ENCODE peak calls at places on chromosome 14, in six cellular contexts. One of them, this sample, is unnamed.

GRCh38 chr14:75646762-75647161 is 13.9 kb downstream of the ERG28 start:
- DNase-seq in activated naive CD8-positive, alpha-beta T cell treated with anti-CD3 and anti-CD28 coated beads, Interleukin-2, amount 50 U/mL, for 24 hours: no peak
- DNase-seq in GM13976: no peak
- DNase-seq in fibroblast of pulmonary artery: no peak
- DNase-seq in transverse colon: no peak
- DNase-seq in stimulated activated CD4-positive, alpha-beta T cell treated with anti-CD3 and anti-CD28 coated beads, Interleukin-1b, Interleukin-23, amount 100 ng/mL, for 4 hours: no peak
- DNase-seq in this sample: no peak

GRCh38 chr14:26525057-26525456 is 72.8 kb downstream of the NOVA1 start:
- DNase-seq in activated naive CD8-positive, alpha-beta T cell treated with anti-CD3 and anti-CD28 coated beads, Interleukin-2, amount 50 U/mL, for 24 hours: no peak
- DNase-seq in GM13976: no peak
- DNase-seq in fibroblast of pulmonary artery: peak; percentile 9
- DNase-seq in transverse colon: no peak
- DNase-seq in stimulated activated CD4-positive, alpha-beta T cell treated with anti-CD3 and anti-CD28 coated beads, Interleukin-1b, Interleukin-23, amount 100 ng/mL, for 4 hours: no peak
- DNase-seq in this sample: no peak

GRCh38 chr14:74263181-74263580 is 23.9 kb downstream of the VSX2 start:
- DNase-seq in activated naive CD8-positive, alpha-beta T cell treated with anti-CD3 and anti-CD28 coated beads, Interleukin-2, amount 50 U/mL, for 24 hours: no peak
- DNase-seq in GM13976: no peak
- DNase-seq in fibroblast of pulmonary artery: no peak
- DNase-seq in transverse colon: no peak
- DNase-seq in stimulated activated CD4-positive, alpha-beta T cell treated with anti-CD3 and anti-CD28 coated beads, Interleukin-1b, Interleukin-23, amount 100 ng/mL, for 4 hours: no peak
- DNase-seq in this sample: no peak

GRCh38 chr14:57378661-57379060 is 11.7 kb upstream of the NAA30 start:
- DNase-seq in activated naive CD8-positive, alpha-beta T cell treated with anti-CD3 and anti-CD28 coated beads, Interleukin-2, amount 50 U/mL, for 24 hours: no peak
- DNase-seq in GM13976: no peak
- DNase-seq in fibroblast of pulmonary artery: peak; percentile 49
- DNase-seq in transverse colon: no peak
- DNase-seq in stimulated activated CD4-positive, alpha-beta T cell treated with anti-CD3 and anti-CD28 coated beads, Interleukin-1b, Interleukin-23, amount 100 ng/mL, for 4 hours: no peak
- DNase-seq in this sample: no peak

GRCh38 chr14:21023817-21024667 is 819 bp downstream of the NDRG2 start:
- DNase-seq in activated naive CD8-positive, alpha-beta T cell treated with anti-CD3 and anti-CD28 coated beads, Interleukin-2, amount 50 U/mL, for 24 hours: peak; percentile 11
- DNase-seq in GM13976: no peak
- DNase-seq in fibroblast of pulmonary artery: no peak
- DNase-seq in transverse colon: peak; percentile 47
- DNase-seq in stimulated activated CD4-positive, alpha-beta T cell treated with anti-CD3 and anti-CD28 coated beads, Interleukin-1b, Interleukin-23, amount 100 ng/mL, for 4 hours: no peak
- DNase-seq in this sample: no peak

GRCh38 chr14:69079188-69079742 is 73.7 kb downstream of the DCAF5 start:
- DNase-seq in activated naive CD8-positive, alpha-beta T cell treated with anti-CD3 and anti-CD28 coated beads, Interleukin-2, amount 50 U/mL, for 24 hours: no peak
- DNase-seq in GM13976: no peak
- DNase-seq in fibroblast of pulmonary artery: peak; percentile 88
- DNase-seq in transverse colon: no peak
- DNase-seq in stimulated activated CD4-positive, alpha-beta T cell treated with anti-CD3 and anti-CD28 coated beads, Interleukin-1b, Interleukin-23, amount 100 ng/mL, for 4 hours: no peak
- DNase-seq in this sample: no peak

GRCh38 chr14:93337143-93337753 is 4.4 kb upstream of the BTBD7 start:
- DNase-seq in activated naive CD8-positive, alpha-beta T cell treated with anti-CD3 and anti-CD28 coated beads, Interleukin-2, amount 50 U/mL, for 24 hours: peak; percentile 30
- DNase-seq in GM13976: no peak
- DNase-seq in fibroblast of pulmonary artery: no peak
- DNase-seq in transverse colon: no peak
- DNase-seq in stimulated activated CD4-positive, alpha-beta T cell treated with anti-CD3 and anti-CD28 coated beads, Interleukin-1b, Interleukin-23, amount 100 ng/mL, for 4 hours: no peak
- DNase-seq in this sample: no peak

GRCh38 chr14:68817513-68818212 is 24.8 kb upstream of the ZFP36L1 start:
- DNase-seq in activated naive CD8-positive, alpha-beta T cell treated with anti-CD3 and anti-CD28 coated beads, Interleukin-2, amount 50 U/mL, for 24 hours: no peak
- DNase-seq in GM13976: peak; percentile 19
- DNase-seq in fibroblast of pulmonary artery: no peak
- DNase-seq in transverse colon: no peak
- DNase-seq in stimulated activated CD4-positive, alpha-beta T cell treated with anti-CD3 and anti-CD28 coated beads, Interleukin-1b, Interleukin-23, amount 100 ng/mL, for 4 hours: no peak
- DNase-seq in this sample: no peak

GRCh38 chr14:72332871-72333270 is 400.6 kb downstream of the RGS6 start:
- DNase-seq in activated naive CD8-positive, alpha-beta T cell treated with anti-CD3 and anti-CD28 coated beads, Interleukin-2, amount 50 U/mL, for 24 hours: no peak
- DNase-seq in GM13976: no peak
- DNase-seq in fibroblast of pulmonary artery: no peak
- DNase-seq in transverse colon: no peak
- DNase-seq in stimulated activated CD4-positive, alpha-beta T cell treated with anti-CD3 and anti-CD28 coated beads, Interleukin-1b, Interleukin-23, amount 100 ng/mL, for 4 hours: no peak
- DNase-seq in this sample: no peak

GRCh38 chr14:20782280-20782890 is 1.3 kb downstream of the RNASE6 start:
- DNase-seq in activated naive CD8-positive, alpha-beta T cell treated with anti-CD3 and anti-CD28 coated beads, Interleukin-2, amount 50 U/mL, for 24 hours: peak; percentile 14
- DNase-seq in GM13976: no peak
- DNase-seq in fibroblast of pulmonary artery: no peak
- DNase-seq in transverse colon: no peak
- DNase-seq in stimulated activated CD4-positive, alpha-beta T cell treated with anti-CD3 and anti-CD28 coated beads, Interleukin-1b, Interleukin-23, amount 100 ng/mL, for 4 hours: no peak
- DNase-seq in this sample: no peak

GRCh38 chr14:51715250-51715649 is 63.5 kb downstream of the FRMD6 start:
- DNase-seq in activated naive CD8-positive, alpha-beta T cell treated with anti-CD3 and anti-CD28 coated beads, Interleukin-2, amount 50 U/mL, for 24 hours: no peak
- DNase-seq in GM13976: no peak
- DNase-seq in fibroblast of pulmonary artery: no peak
- DNase-seq in transverse colon: no peak
- DNase-seq in stimulated activated CD4-positive, alpha-beta T cell treated with anti-CD3 and anti-CD28 coated beads, Interleukin-1b, Interleukin-23, amount 100 ng/mL, for 4 hours: no peak
- DNase-seq in this sample: no peak